ENCODE peak calls at places on chromosomes 5 and 9, in six cellular contexts. Y, F, K, T, B and Z are unnamed samples.

GRCh38 chr9:38039907-38040682 is 28.9 kb downstream of the SHB start:
- DNase-seq in Y (no peak), F (no peak), K (no peak), T (no peak), B (no peak), Z (no peak)

GRCh38 chr5:3509290-3509689 is 86.3 kb upstream of the IRX1 start:
- DNase-seq in Y (no peak), F (no peak), K (no peak), T (no peak), B (no peak), Z (no peak)

GRCh38 chr9:8962084-8962483 is 1162.5 kb upstream of the DMAC1 start:
- DNase-seq in Y (no peak), F (no peak), K (no peak), T (no peak), B (no peak), Z (no peak)

GRCh38 chr5:69364850-69365249 is 4.5 kb downstream of the AK6 start:
- DNase-seq in Y (no peak), F (no peak), K (no peak), T (no peak), B (no peak), Z (no peak)

GRCh38 chr5:1511651-1512540 is 11.9 kb downstream of the LPCAT1 start:
- DNase-seq in Y (peak), F (peak), K (no peak), T (peak), B (no peak), Z (peak)

GRCh38 chr9:128192601-128193371 is 1.4 kb upstream of the CIZ1 start:
- DNase-seq in Y (no peak), F (peak), K (peak), T (peak), B (no peak), Z (peak)

GRCh38 chr5:179266291-179267070 is 78.8 kb downstream of the ADAMTS2 start:
- DNase-seq in Y (no peak), F (no peak), K (no peak), T (no peak), B (no peak), Z (no peak)

GRCh38 chr9:33329996-33330395 is 39.7 kb downstream of the NFX1 start:
- DNase-seq in Y (no peak), F (peak), K (no peak), T (no peak), B (no peak), Z (peak)

GRCh38 chr5:123802298-123802951 is 290.4 kb downstream of the CSNK1G3 start:
- DNase-seq in Y (no peak), F (no peak), K (no peak), T (no peak), B (no peak), Z (no peak)

GRCh38 chr5:59008816-59009473 is 426.1 kb downstream of the RAB3C start:
- DNase-seq in Y (no peak), F (no peak), K (no peak), T (no peak), B (no peak), Z (no peak)

GRCh38 chr9:93902051-93902779 is 52.9 kb downstream of the BARX1 start:
- DNase-seq in Y (peak), F (no peak), K (no peak), T (no peak), B (no peak), Z (no peak)

GRCh38 chr9:86277072-86277471 is 5.3 kb downstream of the ISCA1 start:
- DNase-seq in Y (no peak), F (no peak), K (no peak), T (no peak), B (no peak), Z (no peak)

GRCh38 chr5:37554938-37555337 is 175.8 kb downstream of the WDR70 start:
- DNase-seq in Y (no peak), F (peak), K (no peak), T (peak), B (no peak), Z (peak)

GRCh38 chr9:18821794-18822193 is 211.2 kb downstream of the SAXO1 start:
- DNase-seq in Y (no peak), F (no peak), K (no peak), T (no peak), B (no peak), Z (peak)

GRCh38 chr9:77707696-77708095 is 59.6 kb upstream of the GNA14 start:
- DNase-seq in Y (no peak), F (peak), K (no peak), T (no peak), B (peak), Z (peak)

GRCh38 chr5:66207800-66208561 is 63.9 kb downstream of the SREK1 start:
- DNase-seq in Y (no peak), F (no peak), K (no peak), T (no peak), B (no peak), Z (peak)

GRCh38 chr9:21995652-21996275 is 1.2 kb downstream of the CDKN2B-AS1 start:
- DNase-seq in Y (no peak), F (peak), K (no peak), T (no peak), B (no peak), Z (no peak)